ENCODE peak calls at places on chromosomes 6 and 20, in four cellular contexts. M, C, N and W are unnamed samples.

GRCh38 chr6:26045046-26045938 is 41.9 kb upstream of the HFE start:
- DNase-seq in M (no peak), C (peak; percentile 76), N (no peak), W (peak; percentile 69)

GRCh38 chr20:23152308-23152892 is 66.3 kb upstream of the CD93 start:
- DNase-seq in M (no peak), C (peak; percentile 49), N (peak; percentile 87), W (no peak)

GRCh38 chr6:48611332-48611731 is 500.3 kb upstream of the PTCHD4 start:
- DNase-seq in M (no peak), C (no peak), N (no peak), W (no peak)

GRCh38 chr6:33694401-33694931 is 17.0 kb downstream of the UQCC2 start:
- DNase-seq in M (no peak), C (no peak), N (no peak), W (peak; percentile 47)

GRCh38 chr20:3046677-3047462 is 1.0 kb downstream of the MRPS26 start:
- DNase-seq in M (peak; percentile 34), C (peak; percentile 33), N (no peak), W (peak; percentile 59)

GRCh38 chr6:157732416-157733161 is 90.5 kb upstream of the SNX9 start:
- DNase-seq in M (no peak), C (no peak), N (no peak), W (no peak)

GRCh38 chr20:2349801-2350200 is 30.9 kb upstream of the TGM6 start:
- DNase-seq in M (no peak), C (no peak), N (no peak), W (no peak)

GRCh38 chr20:6940052-6940451 is 172.6 kb downstream of the BMP2 start:
- DNase-seq in M (no peak), C (no peak), N (no peak), W (no peak)

GRCh38 chr6:140438346-140438735 is 1063.9 kb upstream of the CITED2 start:
- DNase-seq in M (no peak), C (no peak), N (no peak), W (no peak)

GRCh38 chr20:43963872-43964791 is 49.5 kb downstream of the TOX2 start:
- DNase-seq in M (no peak), C (no peak), N (peak; percentile 44), W (no peak)

GRCh38 chr6:38056361-38056760 is 236.8 kb downstream of the ZFAND3 start:
- DNase-seq in M (no peak), C (no peak), N (no peak), W (no peak)

GRCh38 chr6:52352239-52353008 is 9.5 kb upstream of the PAQR8 start:
- DNase-seq in M (peak; percentile 82), C (peak; percentile 47), N (no peak), W (peak; percentile 66)

GRCh38 chr6:41676406-41676805 is 38.1 kb downstream of the MDFI start:
- DNase-seq in M (no peak), C (no peak), N (no peak), W (no peak)

GRCh38 chr6:56803594-56803993 is 151.3 kb upstream of the BEND6 start:
- DNase-seq in M (no peak), C (no peak), N (no peak), W (no peak)

GRCh38 chr6:19812512-19813119 is 24.6 kb upstream of the ID4 start:
- DNase-seq in M (peak; percentile 38), C (no peak), N (no peak), W (no peak)

GRCh38 chr6:89776583-89777233 is 42.9 kb downstream of the MDN1 start:
- DNase-seq in M (no peak), C (no peak), N (no peak), W (no peak)

GRCh38 chr6:47483853-47484546 is 6.4 kb downstream of the CD2AP start:
- DNase-seq in M (no peak), C (no peak), N (no peak), W (no peak)

GRCh38 chr6:98835149-98836024 is 1.0 kb downstream of the POU3F2 start:
- DNase-seq in M (no peak), C (no peak), N (no peak), W (no peak)

GRCh38 chr6:38640216-38640909 is 634 bp upstream of the BTBD9 start:
- DNase-seq in M (no peak), C (no peak), N (no peak), W (no peak)

GRCh38 chr6:134035823-134036296 is 16.6 kb downstream of the SLC2A12 start:
- DNase-seq in M (peak; percentile 88), C (peak; percentile 40), N (no peak), W (no peak)

GRCh38 chr20:56631990-56632327 is 2.9 kb downstream of the TFAP2C start:
- DNase-seq in M (no peak), C (no peak), N (no peak), W (no peak)

GRCh38 chr6:101120747-101121146 is 239.6 kb upstream of the ASCC3 start:
- DNase-seq in M (no peak), C (no peak), N (no peak), W (no peak)

DNA sequence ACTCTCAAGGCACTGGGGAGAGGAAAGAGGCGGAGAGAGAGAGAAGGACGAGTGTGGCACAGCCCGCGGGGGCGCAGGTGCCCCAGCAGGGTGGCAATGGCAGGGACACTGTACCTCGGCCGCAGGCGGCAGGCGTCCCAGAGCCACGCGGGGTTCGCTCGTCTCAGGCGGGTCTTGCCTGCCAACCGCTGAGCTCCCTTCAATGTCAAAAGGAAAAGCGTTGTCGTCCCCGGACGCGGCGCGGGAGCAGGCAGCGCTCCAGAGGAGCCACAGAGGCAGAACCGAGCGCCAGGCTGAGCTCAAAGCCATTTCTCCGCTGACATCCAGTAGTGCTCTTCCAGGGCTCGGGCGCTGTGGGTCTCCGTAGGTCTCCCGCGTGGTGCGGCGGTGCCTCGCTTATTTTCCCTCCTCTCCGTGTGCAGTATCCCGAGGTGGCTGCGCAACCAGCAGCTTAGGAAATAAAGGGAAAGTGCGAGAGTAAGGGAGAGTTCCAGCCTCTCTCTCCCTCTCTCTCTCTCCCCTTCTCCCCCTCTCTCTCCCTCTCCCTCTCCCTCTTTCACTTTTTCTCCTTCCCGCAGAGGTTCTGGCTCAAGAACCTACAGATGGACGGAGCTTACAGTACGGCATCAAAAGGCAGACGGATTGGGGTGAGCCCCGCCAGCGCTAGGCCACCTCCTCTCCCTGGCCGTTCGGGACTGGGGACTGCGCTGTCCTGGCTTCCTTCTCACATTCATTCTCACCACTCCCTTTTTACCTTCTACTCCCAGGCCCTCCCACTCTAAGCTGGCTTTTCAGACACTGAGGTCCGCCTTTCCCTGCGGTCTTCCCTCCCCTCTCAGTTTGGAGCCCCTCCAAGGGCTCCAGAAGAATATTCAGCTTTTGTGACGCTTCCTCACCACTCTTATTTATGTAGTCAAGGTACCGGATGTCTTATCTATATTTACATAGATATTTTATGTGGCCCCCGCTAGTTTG is at the start of gene LAMA4:
- DNase-seq in M (no peak), C (peak; percentile 45), N (peak; percentile 51), W (peak; percentile 53)
- TF ChIP-seq CTCF in M (no peak), C (no peak), N (no peak), W (no peak)

GRCh38 chr6:137235686-137236085 is 16.5 kb upstream of the IFNGR1 start:
- DNase-seq in M (no peak), C (no peak), N (no peak), W (no peak)

GRCh38 chr6:137237413-137238170 is 18.4 kb upstream of the IFNGR1 start:
- DNase-seq in M (no peak), C (no peak), N (no peak), W (no peak)

GRCh38 chr6:137234505-137234863 is 15.3 kb upstream of the IFNGR1 start:
- DNase-seq in M (no peak), C (no peak), N (no peak), W (no peak)

GRCh38 chr6:137233561-137234504 is 14.6 kb upstream of the IFNGR1 start:
- DNase-seq in M (no peak), C (no peak), N (peak; percentile 56), W (no peak)

DNA sequence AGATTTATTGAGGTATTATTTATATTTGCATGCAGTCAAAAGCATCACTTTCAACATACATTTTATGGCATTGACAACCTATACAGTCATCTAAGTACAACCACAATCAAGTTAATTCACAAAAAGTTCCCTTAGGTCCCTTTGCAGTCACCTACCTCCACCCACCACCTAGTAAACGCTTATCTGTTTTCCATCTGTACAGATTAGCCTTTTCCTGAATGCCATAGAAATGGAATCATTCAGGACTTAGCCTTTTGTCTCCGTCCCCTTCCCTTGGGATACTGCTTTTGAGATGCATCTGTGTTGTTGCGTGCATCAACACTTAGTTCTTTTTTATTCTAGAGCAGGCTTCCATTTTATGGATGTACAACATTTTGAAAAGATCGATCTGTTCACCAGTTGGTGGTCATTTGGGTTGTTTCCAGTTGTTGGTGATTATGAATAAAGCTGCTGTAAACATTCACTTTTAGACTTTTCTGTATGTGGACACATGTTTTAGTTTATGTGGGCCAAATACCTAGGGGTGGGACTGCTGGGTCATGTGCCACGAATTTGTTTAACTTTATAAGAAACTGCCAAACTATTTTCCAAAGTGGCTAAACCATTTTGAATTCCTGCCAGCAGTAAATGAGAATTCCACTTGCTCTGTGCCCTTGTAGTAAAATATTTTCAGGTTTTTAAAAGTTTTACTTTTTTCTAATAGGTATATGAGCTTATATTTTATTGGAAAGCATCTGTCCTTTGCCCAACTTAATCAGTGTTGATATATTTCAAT is 17.6 kb upstream of the IFNGR1 start:
- DNase-seq in M (no peak), C (no peak), N (no peak), W (no peak)
- H3K4me1 ChIP-seq in M (peaks cover 39% of the 10 kb centered on the region), C (peaks cover 93% of the 10 kb centered on the region), N (peaks cover 14% of the 10 kb centered on the region), W (peaks cover 74% of the 10 kb centered on the region)

DNA sequence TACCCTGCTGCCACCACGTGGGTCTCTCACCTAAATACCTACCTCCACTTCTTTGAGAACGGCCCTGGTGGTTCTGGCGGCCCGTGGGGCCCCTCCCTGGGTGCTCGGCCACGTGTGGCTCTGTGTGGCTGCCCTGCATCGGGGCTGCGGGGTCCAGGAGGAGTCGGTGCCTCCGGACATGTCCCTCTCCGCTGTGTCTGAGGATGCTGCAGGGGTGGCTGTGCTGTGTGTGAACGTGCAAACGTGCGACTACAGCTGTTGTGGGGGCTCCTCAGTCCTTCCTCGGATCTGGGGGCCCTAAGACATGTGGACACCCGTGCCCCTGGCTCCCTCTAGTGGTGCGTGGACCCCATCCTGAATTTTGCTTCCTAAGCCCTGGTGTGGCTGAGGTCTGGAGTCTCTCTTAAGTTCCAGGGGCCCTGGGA is 691.8 kb downstream of the QKI start:
- DNase-seq in M (no peak), C (no peak), N (peak; percentile 50), W (no peak)
- TF ChIP-seq CTCF in M (peak; percentile 43), C (no peak), N (peak; percentile 33), W (peak; percentile 43)

GRCh38 chr6:35668096-35668495 is 20.6 kb downstream of the FKBP5 start:
- DNase-seq in M (no peak), C (no peak), N (no peak), W (no peak)

GRCh38 chr6:35668708-35669440 is 19.8 kb downstream of the FKBP5 start:
- DNase-seq in M (no peak), C (no peak), N (no peak), W (no peak)

GRCh38 chr6:35673755-35674154 is 15.0 kb downstream of the FKBP5 start:
- DNase-seq in M (no peak), C (no peak), N (no peak), W (no peak)

GRCh38 chr6:35665573-35665972 is 23.1 kb downstream of the FKBP5 start:
- DNase-seq in M (no peak), C (no peak), N (no peak), W (no peak)

DNA sequence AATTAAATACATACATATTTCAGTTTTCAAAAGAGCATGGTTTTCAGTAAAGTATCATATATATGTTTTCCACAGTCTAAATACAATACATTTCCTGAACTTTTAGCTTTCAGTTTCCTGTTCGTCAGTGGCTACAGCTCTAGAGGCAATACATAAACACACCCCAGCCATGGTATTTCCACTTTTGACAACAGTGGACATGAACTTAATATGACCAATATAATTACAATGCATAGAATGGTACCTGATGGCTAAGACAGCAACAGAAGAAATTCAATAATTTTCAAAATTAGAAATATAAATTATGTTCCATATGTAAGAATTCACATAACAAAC is 19.3 kb downstream of the FKBP5 start:
- DNase-seq in M (no peak), C (no peak), N (no peak), W (no peak)
- H3K4me1 ChIP-seq in M (peaks cover 5% of the 10 kb centered on the region), C (peaks cover 98% of the 10 kb centered on the region), N (peaks cover 68% of the 10 kb centered on the region), W (peaks cover 81% of the 10 kb centered on the region)

GRCh38 chr6:4781426-4781825 is 5.2 kb downstream of the CDYL start:
- DNase-seq in M (no peak), C (no peak), N (no peak), W (no peak)
- TF ChIP-seq CTCF in M (no peak), C (no peak), N (no peak), W (no peak)